ENCODE peak calls at places on chromosomes 2 and 18, in four cellular contexts. One of them, this sample, is unnamed.

GRCh38 chr18:6884944-6885343 is 155.4 kb downstream of the ARHGAP28 start:
- DNase-seq in lung microvascular endothelial cell: peak
- DNase-seq in memory B cell: no peak
- DNase-seq in activated CD4-positive, CD25-positive, alpha-beta regulatory T cell treated with anti-CD3 and anti-CD28 coated beads, Interleukin-2, amount 50 U/mL, for 72 hours: no peak
- DNase-seq in this sample: no peak

GRCh38 chr18:69636529-69637301 is 236.0 kb downstream of the DOK6 start:
- DNase-seq in lung microvascular endothelial cell: peak
- DNase-seq in activated CD4-positive, CD25-positive, alpha-beta regulatory T cell treated with anti-CD3 and anti-CD28 coated beads, Interleukin-2, amount 50 U/mL, for 72 hours: no peak
- DNase-seq in memory B cell: no peak
- DNase-seq in this sample: no peak

GRCh38 chr2:100906679-100907078 is 86.7 kb downstream of the NPAS2 start:
- DNase-seq in memory B cell: no peak
- DNase-seq in lung microvascular endothelial cell: no peak
- DNase-seq in activated CD4-positive, CD25-positive, alpha-beta regulatory T cell treated with anti-CD3 and anti-CD28 coated beads, Interleukin-2, amount 50 U/mL, for 72 hours: no peak
- DNase-seq in this sample: no peak

GRCh38 chr2:151976945-151977353 is 121.9 kb downstream of the CACNB4 start:
- DNase-seq in lung microvascular endothelial cell: no peak
- DNase-seq in activated CD4-positive, CD25-positive, alpha-beta regulatory T cell treated with anti-CD3 and anti-CD28 coated beads, Interleukin-2, amount 50 U/mL, for 72 hours: no peak
- DNase-seq in memory B cell: no peak
- DNase-seq in this sample: no peak

GRCh38 chr18:79305976-79306375 is 89.8 kb upstream of the NFATC1 start:
- DNase-seq in activated CD4-positive, CD25-positive, alpha-beta regulatory T cell treated with anti-CD3 and anti-CD28 coated beads, Interleukin-2, amount 50 U/mL, for 72 hours: no peak
- DNase-seq in lung microvascular endothelial cell: no peak
- DNase-seq in memory B cell: no peak
- DNase-seq in this sample: no peak

GRCh38 chr2:216635701-216636541 is 2.7 kb downstream of the IGFBP2 start:
- DNase-seq in activated CD4-positive, CD25-positive, alpha-beta regulatory T cell treated with anti-CD3 and anti-CD28 coated beads, Interleukin-2, amount 50 U/mL, for 72 hours: no peak
- DNase-seq in lung microvascular endothelial cell: no peak
- DNase-seq in memory B cell: no peak
- DNase-seq in this sample: no peak

GRCh38 chr2:119049968-119050657 is 108.1 kb downstream of the MARCO start:
- DNase-seq in lung microvascular endothelial cell: peak
- DNase-seq in activated CD4-positive, CD25-positive, alpha-beta regulatory T cell treated with anti-CD3 and anti-CD28 coated beads, Interleukin-2, amount 50 U/mL, for 72 hours: no peak
- DNase-seq in memory B cell: no peak
- DNase-seq in this sample: no peak

GRCh38 chr2:171434671-171434980 is 600 bp downstream of the DCAF17 start:
- DNase-seq in activated CD4-positive, CD25-positive, alpha-beta regulatory T cell treated with anti-CD3 and anti-CD28 coated beads, Interleukin-2, amount 50 U/mL, for 72 hours: no peak
- DNase-seq in lung microvascular endothelial cell: no peak
- DNase-seq in memory B cell: no peak
- DNase-seq in this sample: no peak

GRCh38 chr2:219451626-219452360 is 17.1 kb downstream of the SPEG start:
- DNase-seq in memory B cell: no peak
- DNase-seq in activated CD4-positive, CD25-positive, alpha-beta regulatory T cell treated with anti-CD3 and anti-CD28 coated beads, Interleukin-2, amount 50 U/mL, for 72 hours: no peak
- DNase-seq in lung microvascular endothelial cell: no peak
- DNase-seq in this sample: no peak

GRCh38 chr2:62467100-62467474 is 38.9 kb downstream of the TMEM17 start:
- DNase-seq in memory B cell: no peak
- DNase-seq in activated CD4-positive, CD25-positive, alpha-beta regulatory T cell treated with anti-CD3 and anti-CD28 coated beads, Interleukin-2, amount 50 U/mL, for 72 hours: no peak
- DNase-seq in lung microvascular endothelial cell: no peak
- DNase-seq in this sample: no peak

GRCh38 chr2:23602113-23602512 is 217.1 kb downstream of the KLHL29 start:
- DNase-seq in activated CD4-positive, CD25-positive, alpha-beta regulatory T cell treated with anti-CD3 and anti-CD28 coated beads, Interleukin-2, amount 50 U/mL, for 72 hours: no peak
- DNase-seq in memory B cell: no peak
- DNase-seq in lung microvascular endothelial cell: no peak
- DNase-seq in this sample: no peak

GRCh38 chr2:233051241-233052149 is 8.6 kb upstream of the INPP5D start:
- DNase-seq in lung microvascular endothelial cell: peak
- DNase-seq in activated CD4-positive, CD25-positive, alpha-beta regulatory T cell treated with anti-CD3 and anti-CD28 coated beads, Interleukin-2, amount 50 U/mL, for 72 hours: no peak
- DNase-seq in memory B cell: no peak
- DNase-seq in this sample: no peak

GRCh38 chr2:224638338-224638823 is 53.2 kb upstream of the CUL3 start:
- DNase-seq in lung microvascular endothelial cell: no peak
- DNase-seq in memory B cell: peak
- DNase-seq in activated CD4-positive, CD25-positive, alpha-beta regulatory T cell treated with anti-CD3 and anti-CD28 coated beads, Interleukin-2, amount 50 U/mL, for 72 hours: peak
- DNase-seq in this sample: no peak

GRCh38 chr2:156748238-156748637 is 312.1 kb downstream of the GPD2 start:
- DNase-seq in activated CD4-positive, CD25-positive, alpha-beta regulatory T cell treated with anti-CD3 and anti-CD28 coated beads, Interleukin-2, amount 50 U/mL, for 72 hours: no peak
- DNase-seq in memory B cell: no peak
- DNase-seq in lung microvascular endothelial cell: no peak
- DNase-seq in this sample: no peak

GRCh38 chr2:27347641-27348040 is 8.9 kb downstream of the GTF3C2 start:
- DNase-seq in activated CD4-positive, CD25-positive, alpha-beta regulatory T cell treated with anti-CD3 and anti-CD28 coated beads, Interleukin-2, amount 50 U/mL, for 72 hours: no peak
- DNase-seq in memory B cell: no peak
- DNase-seq in lung microvascular endothelial cell: no peak
- DNase-seq in this sample: no peak

GRCh38 chr2:239459581-239459980 is 58.8 kb upstream of the HDAC4 start:
- DNase-seq in activated CD4-positive, CD25-positive, alpha-beta regulatory T cell treated with anti-CD3 and anti-CD28 coated beads, Interleukin-2, amount 50 U/mL, for 72 hours: no peak
- DNase-seq in lung microvascular endothelial cell: no peak
- DNase-seq in memory B cell: no peak
- DNase-seq in this sample: peak

GRCh38 chr2:122539311-122539710 is 783.9 kb downstream of the TSN start:
- DNase-seq in activated CD4-positive, CD25-positive, alpha-beta regulatory T cell treated with anti-CD3 and anti-CD28 coated beads, Interleukin-2, amount 50 U/mL, for 72 hours: no peak
- DNase-seq in memory B cell: no peak
- DNase-seq in lung microvascular endothelial cell: no peak
- DNase-seq in this sample: no peak

GRCh38 chr2:185700883-185701282 is 37.7 kb upstream of the FSIP2 start:
- DNase-seq in activated CD4-positive, CD25-positive, alpha-beta regulatory T cell treated with anti-CD3 and anti-CD28 coated beads, Interleukin-2, amount 50 U/mL, for 72 hours: no peak
- DNase-seq in memory B cell: no peak
- DNase-seq in lung microvascular endothelial cell: no peak
- DNase-seq in this sample: no peak

GRCh38 chr2:43223412-43224040 is 2.9 kb downstream of the ZFP36L2 start:
- DNase-seq in lung microvascular endothelial cell: peak
- DNase-seq in activated CD4-positive, CD25-positive, alpha-beta regulatory T cell treated with anti-CD3 and anti-CD28 coated beads, Interleukin-2, amount 50 U/mL, for 72 hours: no peak
- DNase-seq in memory B cell: no peak
- DNase-seq in this sample: no peak

GRCh38 chr18:11112218-11112750 is 37.1 kb downstream of the PIEZO2 start:
- DNase-seq in memory B cell: no peak
- DNase-seq in lung microvascular endothelial cell: no peak
- DNase-seq in activated CD4-positive, CD25-positive, alpha-beta regulatory T cell treated with anti-CD3 and anti-CD28 coated beads, Interleukin-2, amount 50 U/mL, for 72 hours: no peak
- DNase-seq in this sample: no peak